ENCODE peak calls at places on chromosomes 2 and 18, in five cellular contexts. Q is aorta, W is GM23248, V is A549, H is sigmoid colon. R is an unnamed sample.

GRCh38 chr2:14445670-14446069 is 186.8 kb upstream of the LRATD1 start:
- DNase-seq in Q (no peak), W (no peak), V (no peak), H (no peak), R (no peak)

GRCh38 chr2:219969508-219969907 is 342.1 kb downstream of the SLC4A3 start:
- DNase-seq in Q (no peak), W (peak; percentile 85), V (peak; percentile 8), H (no peak), R (no peak)

GRCh38 chr2:75319951-75320350 is 120.6 kb upstream of the TACR1 start:
- DNase-seq in Q (no peak), W (no peak), V (no peak), H (no peak), R (no peak)

GRCh38 chr2:165691615-165692014 is 102.4 kb downstream of the GALNT3 start:
- DNase-seq in Q (peak; percentile 51), W (peak; percentile 80), V (no peak), H (no peak), R (no peak)

GRCh38 chr18:76619342-76620315 is 124.6 kb upstream of the ZNF516 start:
- DNase-seq in Q (peak; percentile 85), W (peak; percentile 76), V (no peak), H (peak; percentile 86), R (peak; percentile 84)

GRCh38 chr2:40488101-40488598 is 36.3 kb upstream of the SLC8A1 start:
- DNase-seq in Q (no peak), W (peak; percentile 73), V (peak; percentile 18), H (no peak), R (no peak)

GRCh38 chr2:66581461-66582363 is 146.8 kb downstream of the MEIS1 start:
- DNase-seq in Q (peak; percentile 49), W (no peak), V (no peak), H (peak; percentile 89), R (peak; percentile 61)

GRCh38 chr2:95314964-95315611 is 17.9 kb downstream of the KCNIP3 start:
- DNase-seq in Q (peak; percentile 30), W (peak; percentile 74), V (peak; percentile 45), H (no peak), R (no peak)

GRCh38 chr2:68420254-68420910 is 46.7 kb downstream of the FBXO48 start:
- DNase-seq in Q (no peak), W (peak; percentile 7), V (no peak), H (no peak), R (no peak)

GRCh38 chr2:48170281-48170680 is 264.0 kb upstream of the FBXO11 start:
- DNase-seq in Q (no peak), W (peak; percentile 38), V (no peak), H (no peak), R (no peak)

DNA sequence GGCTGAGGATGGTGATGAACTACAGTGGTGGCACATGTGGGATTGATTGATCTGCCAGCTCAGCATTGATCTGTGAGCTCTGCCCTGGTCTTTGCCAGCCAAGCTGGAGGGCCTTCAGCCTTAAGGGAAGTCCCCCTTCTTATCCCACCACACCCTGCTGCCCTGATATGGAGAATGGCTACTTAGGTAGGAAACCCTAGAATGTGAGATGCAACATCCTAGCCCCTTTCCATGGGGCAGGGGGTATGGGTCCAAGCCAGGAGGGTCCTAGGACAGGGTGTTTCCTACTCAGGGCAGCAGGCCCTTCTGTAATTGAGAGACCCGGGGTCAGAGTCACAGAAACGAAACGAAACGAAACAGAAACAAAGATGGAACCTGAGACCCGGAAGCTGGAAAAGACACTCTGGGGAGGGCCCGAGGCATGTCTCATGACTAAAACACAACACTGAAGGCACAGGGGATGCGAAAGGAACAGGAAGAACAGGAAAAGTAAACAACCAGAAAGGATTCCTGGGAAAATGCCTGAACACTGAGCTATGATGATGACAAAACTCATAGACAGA is 16.9 kb upstream of the SULT1C2 start:
- DNase-seq in Q (no peak), W (peak; percentile 79), V (peak; percentile 76), H (peak; percentile 75), R (no peak)
- H3K4me1 ChIP-seq in Q (no peaks in the 10 kb centered on the region), W (peaks cover 33% of the 10 kb centered on the region), V (peaks cover 49% of the 10 kb centered on the region), H (peaks cover 18% of the 10 kb centered on the region), R (no peaks in the 10 kb centered on the region)

DNA sequence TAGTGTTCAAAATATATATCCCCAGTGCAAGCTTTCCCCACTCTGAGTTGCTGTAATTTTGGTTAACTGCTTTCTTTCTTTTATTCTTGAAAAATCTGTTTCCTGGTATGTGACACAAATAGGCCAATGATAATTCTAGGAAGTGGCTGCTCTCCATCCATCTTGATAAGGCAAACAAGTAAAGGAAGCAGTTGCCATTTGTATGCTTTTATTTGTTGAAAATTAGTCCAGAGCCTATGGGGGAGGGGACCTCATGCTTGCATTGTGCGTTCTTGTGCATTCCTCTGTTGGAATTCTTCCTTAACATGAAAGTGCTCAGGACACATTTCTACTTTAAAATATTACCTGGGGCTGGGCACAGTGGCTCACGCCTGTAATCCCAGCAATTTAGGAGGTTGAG is 111.2 kb upstream of the FSHR start:
- DNase-seq in Q (no peak), W (no peak), V (no peak), H (no peak), R (no peak)
- H3K4me1 ChIP-seq in Q (no peaks in the 10 kb centered on the region), W (no peaks in the 10 kb centered on the region), V (no peaks in the 10 kb centered on the region), H (peaks cover 10% of the 10 kb centered on the region), R (no peaks in the 10 kb centered on the region)

GRCh38 chr2:64623232-64623879 is 30.4 kb downstream of the SERTAD2 start:
- DNase-seq in Q (no peak), W (no peak), V (no peak), H (peak; percentile 47), R (peak; percentile 30)
- H3K4me1 ChIP-seq in Q (no peaks in the 10 kb centered on the region), W (no peaks in the 10 kb centered on the region), V (no peaks in the 10 kb centered on the region), H (peaks cover 14% of the 10 kb centered on the region), R (peaks cover under 1% of the 10 kb centered on the region)

GRCh38 chr2:172458561-172459124 is 31.3 kb downstream of the ITGA6 start:
- DNase-seq in Q (no peak), W (no peak), V (no peak), H (no peak), R (no peak)

GRCh38 chr2:172455121-172455515 is 27.7 kb downstream of the ITGA6 start:
- DNase-seq in Q (no peak), W (no peak), V (no peak), H (no peak), R (no peak)

GRCh38 chr2:172454404-172455120 is 27.2 kb downstream of the ITGA6 start:
- DNase-seq in Q (no peak), W (no peak), V (no peak), H (no peak), R (no peak)

GRCh38 chr2:172457606-172458005 is 30.2 kb downstream of the ITGA6 start:
- DNase-seq in Q (no peak), W (no peak), V (no peak), H (no peak), R (no peak)

GRCh38 chr2:172456002-172456401 is 28.6 kb downstream of the ITGA6 start:
- DNase-seq in Q (no peak), W (no peak), V (no peak), H (no peak), R (no peak)
- H3K4me1 ChIP-seq in Q (no peaks in the 10 kb centered on the region), W (peaks cover 13% of the 10 kb centered on the region), V (peaks cover 6% of the 10 kb centered on the region), H (no peaks in the 10 kb centered on the region), R (peaks cover 34% of the 10 kb centered on the region)

GRCh38 chr2:122218596-122218995 is 463.1 kb downstream of the TSN start:
- DNase-seq in Q (no peak), W (no peak), V (no peak), H (no peak), R (no peak)

GRCh38 chr2:122221665-122222064 is 466.2 kb downstream of the TSN start:
- DNase-seq in Q (no peak), W (no peak), V (no peak), H (no peak), R (no peak)

GRCh38 chr2:122219504-122219903 is 464.1 kb downstream of the TSN start:
- DNase-seq in Q (no peak), W (no peak), V (no peak), H (no peak), R (no peak)

GRCh38 chr2:122210898-122211605 is 455.6 kb downstream of the TSN start:
- DNase-seq in Q (no peak), W (no peak), V (no peak), H (no peak), R (no peak)

GRCh38 chr2:122216901-122217300 is 461.4 kb downstream of the TSN start:
- DNase-seq in Q (no peak), W (no peak), V (no peak), H (no peak), R (no peak)
- H3K4me1 ChIP-seq in Q (no peaks in the 10 kb centered on the region), W (no peaks in the 10 kb centered on the region), V (no peaks in the 10 kb centered on the region), H (no peaks in the 10 kb centered on the region), R (no peaks in the 10 kb centered on the region)

GRCh38 chr2:176534798-176535479 is 265.7 kb downstream of the MTX2 start:
- DNase-seq in Q (no peak), W (peak; percentile 96), V (no peak), H (no peak), R (no peak)
- H3K4me1 ChIP-seq in Q (no peaks in the 10 kb centered on the region), W (peaks cover 35% of the 10 kb centered on the region), V (no peaks in the 10 kb centered on the region), H (peaks cover 5% of the 10 kb centered on the region), R (peaks cover 38% of the 10 kb centered on the region)

GRCh38 chr2:85743304-85743978 is 10.3 kb upstream of the ATOH8 start:
- DNase-seq in Q (no peak), W (peak; percentile 84), V (no peak), H (no peak), R (no peak)
- H3K4me1 ChIP-seq in Q (no peaks in the 10 kb centered on the region), W (peaks cover 51% of the 10 kb centered on the region), V (peaks cover 47% of the 10 kb centered on the region), H (peaks cover 60% of the 10 kb centered on the region), R (peaks cover 72% of the 10 kb centered on the region)

DNA sequence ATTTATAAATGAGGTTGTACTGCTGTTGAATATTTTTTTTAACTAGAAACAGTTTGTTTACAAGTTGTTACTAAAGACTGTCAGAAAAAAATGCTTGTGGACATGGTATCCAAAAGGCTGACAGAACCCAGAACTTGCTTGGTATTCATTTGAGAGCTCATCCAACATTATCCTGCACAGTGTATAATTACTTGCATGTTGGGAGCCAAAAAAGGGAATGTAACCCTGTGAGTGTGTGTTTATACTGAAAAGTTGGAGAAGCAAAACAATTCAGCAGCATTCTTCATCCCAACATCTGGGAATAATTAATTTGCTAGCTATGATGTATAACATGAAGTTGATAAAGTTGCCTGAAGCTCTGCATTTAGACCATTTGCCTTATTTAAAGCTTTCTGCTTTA is 42.1 kb upstream of the EHBP1 start:
- DNase-seq in Q (no peak), W (peak; percentile 84), V (no peak), H (no peak), R (no peak)
- H3K4me1 ChIP-seq in Q (peaks cover 9% of the 10 kb centered on the region), W (peaks cover 67% of the 10 kb centered on the region), V (peaks cover 47% of the 10 kb centered on the region), H (peaks cover 69% of the 10 kb centered on the region), R (peaks cover 37% of the 10 kb centered on the region)

DNA sequence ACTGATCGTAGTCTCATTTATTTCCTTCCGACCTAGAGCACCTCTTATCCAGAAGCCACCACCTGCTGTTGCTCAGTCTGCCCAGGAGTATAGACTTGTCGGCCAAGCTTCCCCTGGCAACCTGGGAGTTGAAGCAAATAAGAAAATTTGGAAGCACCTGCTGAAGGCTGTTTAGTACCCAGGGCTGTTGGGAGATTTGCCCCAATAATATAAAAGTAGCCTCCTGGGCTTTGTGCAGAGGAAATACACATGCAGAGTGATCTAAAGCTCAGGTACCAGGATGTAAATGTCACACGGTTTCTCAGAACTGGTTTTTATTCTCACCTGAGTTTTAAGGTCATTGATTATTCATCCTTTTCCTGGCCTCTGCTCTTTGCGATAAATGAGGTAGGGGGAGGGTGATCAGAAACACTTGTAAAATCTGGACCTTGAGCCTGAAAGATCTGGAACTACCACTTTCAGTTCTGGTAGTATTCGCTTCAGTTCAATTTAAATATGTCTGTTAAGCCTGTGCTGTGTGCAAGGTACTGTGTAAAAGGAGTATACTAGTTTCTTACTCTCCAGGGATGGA is 796 bp upstream of the COX7A2L start:
- DNase-seq in Q (no peak), W (no peak), V (no peak), H (no peak), R (no peak)
- H3K4me1 ChIP-seq in Q (peaks cover 2% of the 10 kb centered on the region), W (peaks cover 21% of the 10 kb centered on the region), V (peaks cover 19% of the 10 kb centered on the region), H (peaks cover 8% of the 10 kb centered on the region), R (peaks cover 33% of the 10 kb centered on the region)

DNA sequence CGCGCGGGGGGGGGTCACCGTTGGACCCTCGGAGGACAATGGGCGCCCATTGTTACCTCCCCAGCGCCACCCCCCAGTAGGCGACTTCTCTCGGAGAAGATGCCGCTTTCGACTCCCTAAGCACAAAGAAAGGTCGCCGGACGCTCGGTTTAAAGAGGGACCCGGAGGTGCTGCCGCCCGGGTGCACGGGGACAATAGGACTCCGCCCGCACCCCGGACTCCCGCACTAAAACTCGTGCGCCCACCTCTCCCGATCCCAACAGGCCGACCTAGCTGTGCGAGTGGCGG is 318 bp upstream of the CDC42EP3 start:
- DNase-seq in Q (peak; percentile 55), W (peak; percentile 52), V (peak; percentile 67), H (peak; percentile 69), R (no peak)
- H3K4me1 ChIP-seq in Q (peaks cover 4% of the 10 kb centered on the region), W (peaks cover 34% of the 10 kb centered on the region), V (peaks cover 60% of the 10 kb centered on the region), H (peaks cover 16% of the 10 kb centered on the region), R (peaks cover 33% of the 10 kb centered on the region)

R was measured in suprapubic skin.